ENCODE peak calls at places on chromosomes 1 and 21, in four cellular contexts. P, R, D and T are unnamed samples.

GRCh38 chr1:153509729-153510354 is 25.9 kb downstream of the S100A6 start:
- DNase-seq in P (peak), R (peak), D (peak), T (no peak)

GRCh38 chr1:246790364-246790763 is 66.2 kb downstream of the SCCPDH start:
- DNase-seq in P (no peak), R (no peak), D (no peak), T (no peak)

GRCh38 chr1:184854036-184854435 is 99.4 kb upstream of the EDEM3 start:
- DNase-seq in P (no peak), R (no peak), D (no peak), T (no peak)

GRCh38 chr1:77975907-77976306 is 3.0 kb downstream of the FUBP1 start:
- DNase-seq in P (no peak), R (no peak), D (no peak), T (no peak)

GRCh38 chr1:64245495-64245894 is 42.1 kb downstream of the UBE2U start:
- DNase-seq in P (no peak), R (no peak), D (no peak), T (no peak)

GRCh38 chr1:147388969-147389368 is 146.5 kb downstream of the CHD1L start:
- DNase-seq in P (no peak), R (no peak), D (no peak), T (no peak)

GRCh38 chr1:218371927-218372672 is 27.0 kb downstream of the TGFB2 start:
- DNase-seq in P (no peak), R (no peak), D (no peak), T (peak)

GRCh38 chr1:203306970-203307541 is 1.7 kb downstream of the BTG2 start:
- DNase-seq in P (no peak), R (no peak), D (no peak), T (no peak)

GRCh38 chr1:24362982-24363614 is 43.9 kb downstream of the GRHL3 start:
- DNase-seq in P (no peak), R (no peak), D (no peak), T (peak)

GRCh38 chr1:42322577-42322976 is 12.5 kb downstream of the FOXJ3 start:
- DNase-seq in P (no peak), R (no peak), D (no peak), T (no peak)

GRCh38 chr21:33881689-33882440 is 33.7 kb downstream of the ATP5PO start:
- DNase-seq in P (no peak), R (no peak), D (no peak), T (no peak)

GRCh38 chr1:62271932-62272728 is 47.1 kb downstream of the KANK4 start:
- DNase-seq in P (no peak), R (no peak), D (peak), T (peak)

GRCh38 chr21:36883532-36884486 is 82.7 kb downstream of the HLCS start:
- DNase-seq in P (no peak), R (no peak), D (no peak), T (no peak)